ENCODE peak calls at places on chromosomes 7 and 10, in ten cellular contexts. One of them, this sample, is unnamed.

GRCh38 chr10:47363781-47364180 is 15.6 kb downstream of the RBP3 start:
- DNase-seq in nephron progenitor cell: no peak
- DNase-seq in NCI-H774: no peak
- DNase-seq in HCEC 1CT: no peak
- DNase-seq in ACHN: no peak
- DNase-seq in fibroblast of the aortic adventitia: no peak
- DNase-seq in hypothalamus: no peak
- DNase-seq in AML-193: no peak
- DNase-seq in NCI-H1092: no peak
- DNase-seq in activated T-cell treated with anti-CD3 and anti-CD28 coated beads, Interleukin-2, amount 50 U/mL, for 48 hours: no peak
- DNase-seq in this sample: no peak

GRCh38 chr7:116741625-116742316 is 69.8 kb downstream of the MET start:
- DNase-seq in NCI-H1092: no peak
- DNase-seq in hypothalamus: no peak
- DNase-seq in AML-193: no peak
- DNase-seq in fibroblast of the aortic adventitia: no peak
- DNase-seq in nephron progenitor cell: no peak
- DNase-seq in ACHN: no peak
- DNase-seq in activated T-cell treated with anti-CD3 and anti-CD28 coated beads, Interleukin-2, amount 50 U/mL, for 48 hours: no peak
- DNase-seq in HCEC 1CT: no peak
- DNase-seq in NCI-H774: no peak
- DNase-seq in this sample: peak

GRCh38 chr7:25456467-25457171 is 228.3 kb upstream of the NPVF start:
- DNase-seq in ACHN: no peak
- DNase-seq in hypothalamus: no peak
- DNase-seq in fibroblast of the aortic adventitia: no peak
- DNase-seq in NCI-H774: no peak
- DNase-seq in HCEC 1CT: no peak
- DNase-seq in NCI-H1092: no peak
- DNase-seq in nephron progenitor cell: no peak
- DNase-seq in activated T-cell treated with anti-CD3 and anti-CD28 coated beads, Interleukin-2, amount 50 U/mL, for 48 hours: no peak
- DNase-seq in AML-193: no peak
- DNase-seq in this sample: no peak

GRCh38 chr7:5661941-5662340 is 119.5 kb downstream of the RNF216 start:
- DNase-seq in NCI-H774: no peak
- DNase-seq in ACHN: no peak
- DNase-seq in NCI-H1092: no peak
- DNase-seq in HCEC 1CT: no peak
- DNase-seq in fibroblast of the aortic adventitia: no peak
- DNase-seq in activated T-cell treated with anti-CD3 and anti-CD28 coated beads, Interleukin-2, amount 50 U/mL, for 48 hours: no peak
- DNase-seq in hypothalamus: peak
- DNase-seq in nephron progenitor cell: no peak
- DNase-seq in AML-193: no peak
- DNase-seq in this sample: no peak

GRCh38 chr7:19362099-19362498 is 216.9 kb upstream of the FERD3L start:
- DNase-seq in HCEC 1CT: peak
- DNase-seq in AML-193: no peak
- DNase-seq in NCI-H774: no peak
- DNase-seq in NCI-H1092: no peak
- DNase-seq in ACHN: no peak
- DNase-seq in nephron progenitor cell: no peak
- DNase-seq in hypothalamus: no peak
- DNase-seq in fibroblast of the aortic adventitia: peak
- DNase-seq in activated T-cell treated with anti-CD3 and anti-CD28 coated beads, Interleukin-2, amount 50 U/mL, for 48 hours: no peak
- DNase-seq in this sample: peak

GRCh38 chr7:5421626-5422323 is 1.9 kb downstream of the TNRC18 start:
- DNase-seq in NCI-H774: peak
- DNase-seq in ACHN: peak
- DNase-seq in NCI-H1092: no peak
- DNase-seq in fibroblast of the aortic adventitia: peak
- DNase-seq in hypothalamus: peak
- DNase-seq in HCEC 1CT: peak
- DNase-seq in activated T-cell treated with anti-CD3 and anti-CD28 coated beads, Interleukin-2, amount 50 U/mL, for 48 hours: peak
- DNase-seq in AML-193: no peak
- DNase-seq in nephron progenitor cell: peak
- DNase-seq in this sample: peak

GRCh38 chr7:154442939-154443338 is 390.7 kb downstream of the DPP6 start:
- DNase-seq in fibroblast of the aortic adventitia: no peak
- DNase-seq in activated T-cell treated with anti-CD3 and anti-CD28 coated beads, Interleukin-2, amount 50 U/mL, for 48 hours: no peak
- DNase-seq in AML-193: no peak
- DNase-seq in nephron progenitor cell: no peak
- DNase-seq in NCI-H774: no peak
- DNase-seq in HCEC 1CT: no peak
- DNase-seq in hypothalamus: no peak
- DNase-seq in NCI-H1092: no peak
- DNase-seq in ACHN: no peak
- DNase-seq in this sample: no peak

GRCh38 chr7:20596653-20597052 is 18.8 kb upstream of the ABCB5 start:
- DNase-seq in AML-193: no peak
- DNase-seq in NCI-H774: no peak
- DNase-seq in nephron progenitor cell: no peak
- DNase-seq in activated T-cell treated with anti-CD3 and anti-CD28 coated beads, Interleukin-2, amount 50 U/mL, for 48 hours: no peak
- DNase-seq in NCI-H1092: no peak
- DNase-seq in ACHN: peak
- DNase-seq in HCEC 1CT: peak
- DNase-seq in fibroblast of the aortic adventitia: peak
- DNase-seq in hypothalamus: no peak
- DNase-seq in this sample: peak

GRCh38 chr10:16867556-16867955 is 50.3 kb upstream of the RSU1 start:
- DNase-seq in activated T-cell treated with anti-CD3 and anti-CD28 coated beads, Interleukin-2, amount 50 U/mL, for 48 hours: no peak
- DNase-seq in hypothalamus: no peak
- DNase-seq in fibroblast of the aortic adventitia: peak
- DNase-seq in nephron progenitor cell: no peak
- DNase-seq in HCEC 1CT: peak
- DNase-seq in ACHN: peak
- DNase-seq in AML-193: no peak
- DNase-seq in NCI-H1092: no peak
- DNase-seq in NCI-H774: no peak
- DNase-seq in this sample: peak

GRCh38 chr10:114044251-114045070 is 795 bp downstream of the ADRB1 start:
- DNase-seq in nephron progenitor cell: peak
- DNase-seq in AML-193: no peak
- DNase-seq in hypothalamus: no peak
- DNase-seq in fibroblast of the aortic adventitia: no peak
- DNase-seq in NCI-H1092: no peak
- DNase-seq in HCEC 1CT: no peak
- DNase-seq in activated T-cell treated with anti-CD3 and anti-CD28 coated beads, Interleukin-2, amount 50 U/mL, for 48 hours: no peak
- DNase-seq in NCI-H774: no peak
- DNase-seq in ACHN: no peak
- DNase-seq in this sample: no peak

GRCh38 chr10:43228783-43229207 is 38.1 kb downstream of the RASGEF1A start:
- DNase-seq in HCEC 1CT: no peak
- DNase-seq in ACHN: no peak
- DNase-seq in NCI-H774: no peak
- DNase-seq in hypothalamus: no peak
- DNase-seq in fibroblast of the aortic adventitia: no peak
- DNase-seq in AML-193: no peak
- DNase-seq in NCI-H1092: no peak
- DNase-seq in activated T-cell treated with anti-CD3 and anti-CD28 coated beads, Interleukin-2, amount 50 U/mL, for 48 hours: peak
- DNase-seq in nephron progenitor cell: peak
- DNase-seq in this sample: no peak

GRCh38 chr10:3067045-3067858 is at the start of gene PFKP:
- DNase-seq in activated T-cell treated with anti-CD3 and anti-CD28 coated beads, Interleukin-2, amount 50 U/mL, for 48 hours: peak
- DNase-seq in hypothalamus: peak
- DNase-seq in NCI-H1092: peak
- DNase-seq in AML-193: no peak
- DNase-seq in HCEC 1CT: no peak
- DNase-seq in nephron progenitor cell: peak
- DNase-seq in NCI-H774: peak
- DNase-seq in ACHN: peak
- DNase-seq in fibroblast of the aortic adventitia: no peak
- DNase-seq in this sample: no peak

GRCh38 chr7:22814261-22815208 is 8.1 kb downstream of the TOMM7 start:
- DNase-seq in activated T-cell treated with anti-CD3 and anti-CD28 coated beads, Interleukin-2, amount 50 U/mL, for 48 hours: no peak
- DNase-seq in HCEC 1CT: peak
- DNase-seq in fibroblast of the aortic adventitia: peak
- DNase-seq in NCI-H774: no peak
- DNase-seq in AML-193: no peak
- DNase-seq in hypothalamus: no peak
- DNase-seq in ACHN: peak
- DNase-seq in NCI-H1092: no peak
- DNase-seq in nephron progenitor cell: no peak
- DNase-seq in this sample: peak

GRCh38 chr10:104332243-104333036 is 5.8 kb downstream of the ITPRIP start:
- DNase-seq in ACHN: no peak
- DNase-seq in NCI-H774: no peak
- DNase-seq in hypothalamus: no peak
- DNase-seq in NCI-H1092: no peak
- DNase-seq in AML-193: no peak
- DNase-seq in fibroblast of the aortic adventitia: no peak
- DNase-seq in HCEC 1CT: no peak
- DNase-seq in nephron progenitor cell: no peak
- DNase-seq in activated T-cell treated with anti-CD3 and anti-CD28 coated beads, Interleukin-2, amount 50 U/mL, for 48 hours: no peak
- DNase-seq in this sample: no peak

GRCh38 chr10:122376364-122376961 is 2.0 kb downstream of the PLEKHA1 start:
- DNase-seq in fibroblast of the aortic adventitia: no peak
- DNase-seq in ACHN: no peak
- DNase-seq in activated T-cell treated with anti-CD3 and anti-CD28 coated beads, Interleukin-2, amount 50 U/mL, for 48 hours: no peak
- DNase-seq in NCI-H1092: no peak
- DNase-seq in nephron progenitor cell: no peak
- DNase-seq in HCEC 1CT: no peak
- DNase-seq in AML-193: no peak
- DNase-seq in NCI-H774: no peak
- DNase-seq in hypothalamus: no peak
- DNase-seq in this sample: no peak

GRCh38 chr7:134892002-134892693 is 94.2 kb upstream of the AGBL3 start:
- DNase-seq in hypothalamus: no peak
- DNase-seq in fibroblast of the aortic adventitia: peak
- DNase-seq in HCEC 1CT: peak
- DNase-seq in activated T-cell treated with anti-CD3 and anti-CD28 coated beads, Interleukin-2, amount 50 U/mL, for 48 hours: no peak
- DNase-seq in ACHN: peak
- DNase-seq in nephron progenitor cell: no peak
- DNase-seq in AML-193: no peak
- DNase-seq in NCI-H1092: no peak
- DNase-seq in NCI-H774: no peak
- DNase-seq in this sample: peak

GRCh38 chr7:67489881-67490280 is 493.2 kb downstream of the TYW1 start:
- DNase-seq in AML-193: no peak
- DNase-seq in HCEC 1CT: no peak
- DNase-seq in NCI-H1092: no peak
- DNase-seq in ACHN: no peak
- DNase-seq in NCI-H774: no peak
- DNase-seq in fibroblast of the aortic adventitia: no peak
- DNase-seq in hypothalamus: no peak
- DNase-seq in nephron progenitor cell: no peak
- DNase-seq in activated T-cell treated with anti-CD3 and anti-CD28 coated beads, Interleukin-2, amount 50 U/mL, for 48 hours: no peak
- DNase-seq in this sample: no peak

GRCh38 chr10:6074489-6075301 is 12.5 kb upstream of the IL2RA start:
- DNase-seq in AML-193: no peak
- DNase-seq in hypothalamus: no peak
- DNase-seq in HCEC 1CT: no peak
- DNase-seq in activated T-cell treated with anti-CD3 and anti-CD28 coated beads, Interleukin-2, amount 50 U/mL, for 48 hours: peak
- DNase-seq in ACHN: no peak
- DNase-seq in NCI-H1092: no peak
- DNase-seq in NCI-H774: no peak
- DNase-seq in fibroblast of the aortic adventitia: peak
- DNase-seq in nephron progenitor cell: no peak
- DNase-seq in this sample: no peak

GRCh38 chr10:128295003-128295402 is 168.8 kb upstream of the MKI67 start:
- DNase-seq in ACHN: no peak
- DNase-seq in NCI-H1092: no peak
- DNase-seq in activated T-cell treated with anti-CD3 and anti-CD28 coated beads, Interleukin-2, amount 50 U/mL, for 48 hours: no peak
- DNase-seq in NCI-H774: no peak
- DNase-seq in HCEC 1CT: no peak
- DNase-seq in nephron progenitor cell: no peak
- DNase-seq in hypothalamus: no peak
- DNase-seq in fibroblast of the aortic adventitia: no peak
- DNase-seq in AML-193: no peak
- DNase-seq in this sample: no peak

GRCh38 chr7:158533386-158534133 is 54.1 kb downstream of the PTPRN2 start:
- DNase-seq in NCI-H1092: no peak
- DNase-seq in nephron progenitor cell: no peak
- DNase-seq in HCEC 1CT: no peak
- DNase-seq in ACHN: no peak
- DNase-seq in fibroblast of the aortic adventitia: no peak
- DNase-seq in activated T-cell treated with anti-CD3 and anti-CD28 coated beads, Interleukin-2, amount 50 U/mL, for 48 hours: no peak
- DNase-seq in hypothalamus: no peak
- DNase-seq in NCI-H774: no peak
- DNase-seq in AML-193: no peak
- DNase-seq in this sample: no peak

GRCh38 chr7:25781704-25782103 is 370.3 kb upstream of the NFE2L3 start:
- DNase-seq in hypothalamus: no peak
- DNase-seq in nephron progenitor cell: no peak
- DNase-seq in fibroblast of the aortic adventitia: no peak
- DNase-seq in ACHN: no peak
- DNase-seq in NCI-H1092: no peak
- DNase-seq in activated T-cell treated with anti-CD3 and anti-CD28 coated beads, Interleukin-2, amount 50 U/mL, for 48 hours: no peak
- DNase-seq in AML-193: no peak
- DNase-seq in NCI-H774: no peak
- DNase-seq in HCEC 1CT: no peak
- DNase-seq in this sample: no peak

GRCh38 chr7:34807548-34808340 is 149.7 kb downstream of the NPSR1 start:
- DNase-seq in ACHN: no peak
- DNase-seq in nephron progenitor cell: no peak
- DNase-seq in NCI-H1092: no peak
- DNase-seq in NCI-H774: no peak
- DNase-seq in AML-193: no peak
- DNase-seq in fibroblast of the aortic adventitia: no peak
- DNase-seq in HCEC 1CT: no peak
- DNase-seq in activated T-cell treated with anti-CD3 and anti-CD28 coated beads, Interleukin-2, amount 50 U/mL, for 48 hours: no peak
- DNase-seq in hypothalamus: no peak
- DNase-seq in this sample: no peak

GRCh38 chr7:33511735-33512134 is 382.4 kb downstream of the BBS9 start:
- DNase-seq in HCEC 1CT: no peak
- DNase-seq in fibroblast of the aortic adventitia: no peak
- DNase-seq in AML-193: no peak
- DNase-seq in NCI-H774: no peak
- DNase-seq in hypothalamus: no peak
- DNase-seq in activated T-cell treated with anti-CD3 and anti-CD28 coated beads, Interleukin-2, amount 50 U/mL, for 48 hours: no peak
- DNase-seq in ACHN: no peak
- DNase-seq in NCI-H1092: no peak
- DNase-seq in nephron progenitor cell: no peak
- DNase-seq in this sample: no peak

GRCh38 chr10:97454330-97455036 is 8.5 kb downstream of the ZDHHC16 start:
- DNase-seq in hypothalamus: no peak
- DNase-seq in NCI-H1092: no peak
- DNase-seq in NCI-H774: no peak
- DNase-seq in AML-193: no peak
- DNase-seq in nephron progenitor cell: no peak
- DNase-seq in fibroblast of the aortic adventitia: peak
- DNase-seq in activated T-cell treated with anti-CD3 and anti-CD28 coated beads, Interleukin-2, amount 50 U/mL, for 48 hours: peak
- DNase-seq in ACHN: no peak
- DNase-seq in HCEC 1CT: no peak
- DNase-seq in this sample: peak

GRCh38 chr7:134919240-134919641 is 67.1 kb upstream of the AGBL3 start:
- DNase-seq in HCEC 1CT: peak
- DNase-seq in AML-193: no peak
- DNase-seq in nephron progenitor cell: no peak
- DNase-seq in NCI-H1092: no peak
- DNase-seq in fibroblast of the aortic adventitia: no peak
- DNase-seq in ACHN: no peak
- DNase-seq in activated T-cell treated with anti-CD3 and anti-CD28 coated beads, Interleukin-2, amount 50 U/mL, for 48 hours: no peak
- DNase-seq in NCI-H774: no peak
- DNase-seq in hypothalamus: no peak
- DNase-seq in this sample: no peak

GRCh38 chr10:113958631-113959382 is 84.9 kb upstream of the ADRB1 start:
- DNase-seq in ACHN: peak
- DNase-seq in NCI-H1092: no peak
- DNase-seq in hypothalamus: no peak
- DNase-seq in activated T-cell treated with anti-CD3 and anti-CD28 coated beads, Interleukin-2, amount 50 U/mL, for 48 hours: no peak
- DNase-seq in nephron progenitor cell: no peak
- DNase-seq in NCI-H774: peak
- DNase-seq in AML-193: no peak
- DNase-seq in fibroblast of the aortic adventitia: peak
- DNase-seq in HCEC 1CT: peak
- DNase-seq in this sample: peak

GRCh38 chr10:490891-491571 is 198.4 kb downstream of the DIP2C start:
- DNase-seq in AML-193: no peak
- DNase-seq in activated T-cell treated with anti-CD3 and anti-CD28 coated beads, Interleukin-2, amount 50 U/mL, for 48 hours: no peak
- DNase-seq in fibroblast of the aortic adventitia: peak
- DNase-seq in ACHN: no peak
- DNase-seq in NCI-H774: no peak
- DNase-seq in NCI-H1092: no peak
- DNase-seq in hypothalamus: peak
- DNase-seq in HCEC 1CT: peak
- DNase-seq in nephron progenitor cell: no peak
- DNase-seq in this sample: peak

GRCh38 chr7:155665957-155666287 is 21.5 kb downstream of the RBM33 start:
- DNase-seq in AML-193: no peak
- DNase-seq in hypothalamus: no peak
- DNase-seq in NCI-H774: no peak
- DNase-seq in ACHN: peak
- DNase-seq in nephron progenitor cell: no peak
- DNase-seq in NCI-H1092: no peak
- DNase-seq in fibroblast of the aortic adventitia: peak
- DNase-seq in activated T-cell treated with anti-CD3 and anti-CD28 coated beads, Interleukin-2, amount 50 U/mL, for 48 hours: no peak
- DNase-seq in HCEC 1CT: peak
- DNase-seq in this sample: peak